ENCODE peak calls at places on chromosomes 3 and 15, in seven cellular contexts. V is heart left ventricle; N is cardiac muscle cell; I is brain microvascular endothelial cell; E is astrocyte; Z is CD8-positive, alpha-beta T cell; U is thoracic aorta. D is an unnamed sample.

GRCh38 chr3:169901453-169901852 is 9.9 kb upstream of the SAMD7 start:
- DNase-seq in V (no peak), N (no peak), I (no peak), E (no peak), Z (no peak), U (no peak), D (no peak)

GRCh38 chr3:84772841-84773240 is 185.9 kb upstream of the CADM2 start:
- DNase-seq in V (no peak), N (no peak), I (no peak), E (no peak), Z (no peak), U (no peak), D (no peak)

GRCh38 chr3:49339593-49339946 is 283 bp downstream of the USP4 start:
- DNase-seq in V (no peak), N (no peak), I (no peak), E (no peak), Z (no peak), U (no peak), D (no peak)

GRCh38 chr3:8627541-8627940 is 17.1 kb downstream of the SSUH2 start:
- DNase-seq in V (no peak), N (no peak), I (no peak), E (no peak), Z (no peak), U (no peak), D (no peak)

GRCh38 chr3:151146731-151147091 is 56.3 kb downstream of the GPR171 start:
- DNase-seq in V (no peak), N (no peak), I (no peak), E (no peak), Z (no peak), U (no peak), D (no peak)

GRCh38 chr3:100002599-100003350 is 111.5 kb downstream of the FILIP1L start:
- DNase-seq in V (no peak), N (peak), I (peak), E (peak), Z (no peak), U (no peak), D (no peak)

GRCh38 chr3:170327040-170327808 is 30.3 kb upstream of the SKIL start:
- DNase-seq in V (no peak), N (no peak), I (no peak), E (no peak), Z (no peak), U (no peak), D (peak)

GRCh38 chr15:72124218-72124617 is 6.0 kb downstream of the SENP8 start:
- DNase-seq in V (no peak), N (no peak), I (no peak), E (no peak), Z (no peak), U (no peak), D (no peak)

GRCh38 chr15:69013726-69014406 is 629 bp upstream of the NOX5 start:
- DNase-seq in V (no peak), N (no peak), I (no peak), E (no peak), Z (no peak), U (no peak), D (no peak)

GRCh38 chr3:172696357-172696756 is 14.5 kb downstream of the NCEH1 start:
- DNase-seq in V (no peak), N (no peak), I (no peak), E (no peak), Z (no peak), U (no peak), D (no peak)

GRCh38 chr3:183144403-183144802 is 18.1 kb downstream of the LAMP3 start:
- DNase-seq in V (no peak), N (no peak), I (no peak), E (no peak), Z (no peak), U (no peak), D (no peak)

GRCh38 chr3:123180791-123181190 is 21.0 kb upstream of the SEC22A start:
- DNase-seq in V (no peak), N (no peak), I (no peak), E (no peak), Z (no peak), U (no peak), D (no peak)

GRCh38 chr15:58755956-58756355 is 6.4 kb upstream of the ADAM10 start:
- DNase-seq in V (no peak), N (peak), I (no peak), E (no peak), Z (no peak), U (no peak), D (no peak)

GRCh38 chr3:149535395-149535685 is 60.8 kb downstream of the TM4SF4 start:
- DNase-seq in V (no peak), N (no peak), I (no peak), E (no peak), Z (no peak), U (no peak), D (no peak)

GRCh38 chr15:48244923-48245322 is 38.8 kb downstream of the SLC12A1 start:
- DNase-seq in V (no peak), N (peak), I (no peak), E (peak), Z (no peak), U (no peak), D (no peak)

GRCh38 chr15:66389098-66389858 is 2.6 kb downstream of the MAP2K1 start:
- DNase-seq in V (no peak), N (no peak), I (no peak), E (no peak), Z (no peak), U (no peak), D (peak)

GRCh38 chr15:42138968-42139386 is 17.5 kb downstream of the PLA2G4F start:
- DNase-seq in V (no peak), N (no peak), I (no peak), E (no peak), Z (no peak), U (no peak), D (no peak)

GRCh38 chr15:52728899-52729298 is 49.7 kb upstream of the ATOSA start:
- DNase-seq in V (no peak), N (peak), I (no peak), E (peak), Z (no peak), U (no peak), D (no peak)

GRCh38 chr15:96200357-96200972 is 130.0 kb upstream of the NR2F2 start:
- DNase-seq in V (no peak), N (no peak), I (no peak), E (no peak), Z (no peak), U (no peak), D (no peak)

GRCh38 chr3:164007764-164008163 is 1070.5 kb downstream of the SI start:
- DNase-seq in V (no peak), N (no peak), I (no peak), E (no peak), Z (no peak), U (no peak), D (no peak)

GRCh38 chr3:16369885-16370284 is 104.9 kb downstream of the OXNAD1 start:
- DNase-seq in V (no peak), N (peak), I (no peak), E (peak), Z (no peak), U (no peak), D (no peak)

GRCh38 chr3:33624756-33625155 is 93.3 kb downstream of the CLASP2 start:
- DNase-seq in V (no peak), N (peak), I (no peak), E (no peak), Z (no peak), U (no peak), D (no peak)

GRCh38 chr3:17065315-17065714 is 180.6 kb downstream of the PLCL2 start:
- DNase-seq in V (no peak), N (no peak), I (no peak), E (no peak), Z (no peak), U (no peak), D (no peak)

GRCh38 chr15:68106656-68107055 is 52.5 kb downstream of the PIAS1 start:
- DNase-seq in V (no peak), N (peak), I (peak), E (peak), Z (no peak), U (no peak), D (no peak)

GRCh38 chr15:61907753-61908086 is 152.5 kb downstream of the VPS13C start:
- DNase-seq in V (no peak), N (no peak), I (no peak), E (no peak), Z (no peak), U (no peak), D (no peak)

GRCh38 chr3:14461748-14462324 is 59.4 kb downstream of the SLC6A6 start:
- DNase-seq in V (peak), N (peak), I (peak), E (peak), Z (peak), U (no peak), D (peak)
- TF ChIP-seq CTCF in V (peak), N (peak), I (peak), E (peak), Z (no peak), U (peak), D (peak)

DNA sequence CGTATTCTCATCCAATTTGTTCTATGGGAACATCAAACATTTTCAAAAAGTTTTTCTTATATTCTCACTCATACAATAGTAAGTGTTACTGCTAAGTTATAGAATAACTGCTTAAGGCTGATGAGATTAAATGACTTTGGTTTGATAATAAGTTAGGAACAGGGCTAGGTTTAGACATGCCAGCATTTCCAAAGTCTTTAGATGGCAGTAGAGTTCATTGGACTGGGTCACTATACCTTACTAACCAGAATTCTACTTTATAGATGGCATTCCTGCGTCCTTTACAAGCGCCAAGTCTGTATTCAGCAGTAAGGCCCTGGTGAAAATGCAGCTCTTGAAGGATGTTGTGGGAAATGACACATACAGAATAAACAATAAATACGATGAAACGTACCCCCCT is 21.7 kb downstream of the PLAAT1 start:
- DNase-seq in V (no peak), N (no peak), I (no peak), E (no peak), Z (no peak), U (no peak), D (no peak)
- TF ChIP-seq CTCF in V (no peak), N (no peak), I (no peak), E (no peak), Z (no peak), U (no peak), D (no peak)

GRCh38 chr3:132723024-132723462 is 834 bp upstream of the NPHP3 start:
- DNase-seq in V (no peak), N (no peak), I (no peak), E (peak), Z (no peak), U (no peak), D (peak)

GRCh38 chr3:132722165-132723023 is at the start of gene NPHP3:
- DNase-seq in V (peak), N (peak), I (peak), E (peak), Z (peak), U (peak), D (peak)

GRCh38 chr3:132726341-132726823 is 4.2 kb upstream of the NPHP3 start:
- DNase-seq in V (no peak), N (peak), I (no peak), E (no peak), Z (no peak), U (no peak), D (peak)

GRCh38 chr3:132723551-132723950 is 1.3 kb upstream of the NPHP3 start:
- DNase-seq in V (no peak), N (no peak), I (no peak), E (no peak), Z (no peak), U (no peak), D (no peak)

GRCh38 chr3:132721479-132722164 is 587 bp downstream of the NPHP3 start:
- DNase-seq in V (peak), N (peak), I (peak), E (peak), Z (no peak), U (peak), D (peak)
- TF ChIP-seq CTCF in V (peak), N (peak), I (peak), E (no peak), Z (no peak), U (peak), D (no peak)

GRCh38 chr3:131231710-131232348 is 149.7 kb upstream of the NUDT16 start:
- DNase-seq in V (no peak), N (no peak), I (no peak), E (peak), Z (no peak), U (no peak), D (no peak)
- TF ChIP-seq CTCF in V (no peak), N (no peak), I (peak), E (no peak), Z (no peak), U (no peak), D (no peak)

GRCh38 chr3:141370065-141370533 is 1.8 kb downstream of the ZBTB38 start:
- DNase-seq in V (peak), N (peak), I (peak), E (peak), Z (peak), U (peak), D (peak)
- TF ChIP-seq CTCF in V (peak), N (peak), I (peak), E (peak), Z (peak), U (peak), D (peak)

GRCh38 chr3:179036626-179037300 is 34.8 kb downstream of the ZMAT3 start:
- DNase-seq in V (no peak), N (no peak), I (no peak), E (no peak), Z (no peak), U (no peak), D (no peak)

GRCh38 chr3:179036226-179036625 is 35.4 kb downstream of the ZMAT3 start:
- DNase-seq in V (no peak), N (no peak), I (peak), E (peak), Z (no peak), U (no peak), D (no peak)

GRCh38 chr3:179037361-179037760 is 34.2 kb downstream of the ZMAT3 start:
- DNase-seq in V (peak), N (peak), I (peak), E (peak), Z (peak), U (peak), D (no peak)

GRCh38 chr3:179035232-179035631 is 36.4 kb downstream of the ZMAT3 start:
- DNase-seq in V (no peak), N (no peak), I (no peak), E (no peak), Z (no peak), U (no peak), D (no peak)

GRCh38 chr3:179038216-179038898 is 33.3 kb downstream of the ZMAT3 start:
- DNase-seq in V (no peak), N (no peak), I (no peak), E (no peak), Z (no peak), U (no peak), D (no peak)
- TF ChIP-seq CTCF in V (no peak), N (no peak), I (no peak), E (no peak), Z (no peak), U (no peak), D (no peak)

GRCh38 chr15:83842281-83842680 is 188.4 kb downstream of the ADAMTSL3 start:
- DNase-seq in V (no peak), N (no peak), I (no peak), E (no peak), Z (no peak), U (no peak), D (no peak)
- TF ChIP-seq CTCF in V (no peak), N (no peak), I (no peak), E (no peak), Z (no peak), U (no peak), D (no peak)

GRCh38 chr15:88015228-88015860 is 241.2 kb downstream of the NTRK3 start:
- DNase-seq in V (peak), N (no peak), I (no peak), E (no peak), Z (no peak), U (no peak), D (no peak)
- TF ChIP-seq CTCF in V (peak), N (no peak), I (no peak), E (no peak), Z (no peak), U (no peak), D (no peak)

DNA sequence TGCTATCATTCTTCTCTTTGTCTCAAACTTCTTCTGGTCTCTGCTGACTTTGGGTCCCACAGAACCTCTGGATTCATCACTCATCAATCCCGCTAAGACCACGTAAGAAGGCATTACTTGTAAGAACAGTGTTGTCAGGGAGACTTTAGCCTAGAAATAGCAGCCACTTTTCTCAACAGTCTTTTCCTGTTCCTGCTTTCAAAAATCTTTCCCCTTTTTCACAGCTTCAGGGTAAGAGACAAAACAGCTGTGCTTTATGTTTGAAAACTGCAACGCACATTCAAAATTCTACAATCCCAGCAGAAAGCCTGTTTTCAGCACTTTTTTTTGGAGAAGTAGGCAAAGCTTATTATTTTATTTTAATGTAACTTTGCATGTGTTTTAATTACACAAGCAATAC is 42.0 kb upstream of the FAM98B start:
- DNase-seq in V (no peak), N (no peak), I (no peak), E (no peak), Z (no peak), U (no peak), D (no peak)
- TF ChIP-seq CTCF in V (no peak), N (no peak), I (no peak), E (no peak), Z (no peak), U (no peak), D (no peak)

D was measured in GM12865.